ENCODE peak calls at places on chromosomes 11 and 22, in ten cellular contexts. L is fibroblast of lung, Y is colonic mucosa, H is astrocyte of the cerebellum, F is cardiac muscle cell, A is thoracic aorta, J is epithelial cell of esophagus, P is BE2C, E is heart left ventricle, S is HFF-Myc. Q is an unnamed sample.

GRCh38 chr11:64876835-64877341 is 1.5 kb downstream of the EHD1 start:
- DNase-seq in E (no peak), S (no peak), L (no peak), F (no peak), P (no peak), A (no peak), H (no peak), J (peak), Y (peak), Q (no peak)

GRCh38 chr11:10925149-10925926 is 67.5 kb upstream of the ZBED5 start:
- DNase-seq in A (no peak), S (no peak), F (no peak), E (no peak), J (peak), L (no peak), Y (no peak), P (no peak), H (no peak), Q (no peak)

GRCh38 chr11:62613275-62613864 is 313 bp downstream of the ROM1 start:
- DNase-seq in S (no peak), A (peak), F (no peak), Y (no peak), E (no peak), H (no peak), P (peak), J (no peak), L (no peak), Q (no peak)

GRCh38 chr11:116605543-116605942 is 167.2 kb downstream of the BUD13 start:
- DNase-seq in A (no peak), F (peak), P (peak), E (no peak), Y (peak), H (no peak), S (peak), L (no peak), J (peak), Q (no peak)

GRCh38 chr22:33888821-33889220 is 31.5 kb downstream of the LARGE1 start:
- DNase-seq in J (no peak), S (no peak), L (no peak), H (no peak), Y (no peak), F (no peak), A (no peak), P (no peak), E (no peak), Q (no peak)

GRCh38 chr11:65745049-65745448 is 24.5 kb upstream of the RNASEH2C start:
- DNase-seq in E (no peak), H (no peak), Y (no peak), S (no peak), P (peak), F (no peak), A (no peak), J (no peak), L (no peak), Q (no peak)

GRCh38 chr11:70500076-70500847 is 101.9 kb downstream of the CTTN start:
- DNase-seq in P (peak), F (no peak), E (peak), A (no peak), S (no peak), L (no peak), H (no peak), Y (no peak), J (no peak), Q (no peak)

GRCh38 chr11:44632466-44633123 is 67.1 kb downstream of the CD82 start:
- DNase-seq in Y (peak), H (no peak), S (no peak), P (no peak), A (no peak), J (peak), L (no peak), E (peak), F (peak), Q (no peak)

GRCh38 chr11:100667449-100667848 is 19.6 kb upstream of the ARHGAP42 start:
- DNase-seq in A (no peak), F (no peak), E (no peak), S (no peak), Y (no peak), L (no peak), P (no peak), J (no peak), H (no peak), Q (no peak)

GRCh38 chr11:94672636-94673035 is 95.5 kb upstream of the AMOTL1 start:
- DNase-seq in A (no peak), S (no peak), E (no peak), Y (no peak), J (no peak), F (no peak), P (no peak), H (no peak), L (no peak), Q (no peak)

GRCh38 chr11:87722756-87723599 is 452.3 kb downstream of the RAB38 start:
- DNase-seq in P (peak), J (peak), H (no peak), F (peak), Y (peak), S (no peak), L (peak), A (no peak), E (no peak), Q (peak)

GRCh38 chr11:35803115-35803514 is 140.5 kb downstream of the TRIM44 start:
- DNase-seq in F (no peak), A (no peak), H (no peak), P (no peak), S (no peak), J (no peak), L (no peak), Y (no peak), E (no peak), Q (no peak)

GRCh38 chr11:73956876-73957653 is 6.2 kb downstream of the DNAJB13 start:
- DNase-seq in F (no peak), E (no peak), P (no peak), H (no peak), J (no peak), S (no peak), L (no peak), A (no peak), Y (no peak), Q (no peak)

GRCh38 chr11:1354125-1354938 is 35.4 kb upstream of the BRSK2 start:
- DNase-seq in A (no peak), P (no peak), F (no peak), E (no peak), L (no peak), Y (no peak), H (no peak), S (no peak), J (no peak), Q (no peak)

GRCh38 chr11:3710485-3711259 is 39.5 kb upstream of the CHRNA10 start:
- DNase-seq in S (no peak), F (peak), J (no peak), P (no peak), E (no peak), H (peak), A (no peak), Y (no peak), L (peak), Q (no peak)

GRCh38 chr11:15969281-15969680 is 387.1 kb downstream of the SOX6 start:
- DNase-seq in Y (peak), L (peak), A (no peak), S (peak), F (peak), E (peak), P (peak), J (peak), H (peak), Q (peak)

GRCh38 chr22:29842740-29843139 is 4.7 kb upstream of the ASCC2 start:
- DNase-seq in F (peak), H (peak), P (no peak), L (peak), Y (no peak), E (no peak), S (peak), J (peak), A (no peak), Q (peak)

GRCh38 chr11:120717042-120717441 is 205.5 kb downstream of the GRIK4 start:
- DNase-seq in P (no peak), F (no peak), H (no peak), J (no peak), Y (no peak), E (no peak), S (no peak), A (no peak), L (no peak), Q (no peak)

GRCh38 chr11:117986981-117987495 is 844 bp downstream of the IL10RA start:
- DNase-seq in S (no peak), A (no peak), F (no peak), L (no peak), J (peak), H (no peak), Y (no peak), E (no peak), P (no peak), Q (no peak)

GRCh38 chr11:119531623-119532022 is 108.7 kb upstream of the THY1 start:
- DNase-seq in A (no peak), J (no peak), L (no peak), Y (no peak), H (no peak), P (no peak), E (no peak), F (no peak), S (no peak), Q (no peak)

GRCh38 chr22:47781427-47782111 is 1019.1 kb downstream of the TBC1D22A start:
- DNase-seq in S (no peak), J (no peak), L (no peak), Y (no peak), A (no peak), P (no peak), E (no peak), F (no peak), H (no peak), Q (no peak)

GRCh38 chr22:24187731-24188644 is 6.7 kb downstream of the SUSD2 start:
- DNase-seq in E (peak), A (no peak), S (no peak), J (no peak), L (no peak), P (no peak), F (no peak), H (no peak), Y (no peak), Q (no peak)

GRCh38 chr11:73554677-73555320 is 43.1 kb downstream of the FAM168A start:
- DNase-seq in P (no peak), H (no peak), J (peak), L (no peak), S (no peak), E (no peak), Y (no peak), A (no peak), F (no peak), Q (no peak)

GRCh38 chr22:46077669-46078099 is 72.6 kb upstream of the PPARA start:
- DNase-seq in E (peak), A (no peak), S (no peak), P (peak), F (no peak), L (no peak), Y (no peak), J (no peak), H (no peak), Q (no peak)

GRCh38 chr11:66317322-66317765 is 500 bp upstream of the CD248 start:
- DNase-seq in J (no peak), H (no peak), S (peak), F (peak), P (peak), L (peak), Y (no peak), A (no peak), E (peak), Q (no peak)

GRCh38 chr22:50090141-50090714 is 422 bp downstream of the MOV10L1 start:
- DNase-seq in Y (no peak), L (no peak), F (no peak), P (no peak), E (no peak), A (no peak), J (no peak), S (no peak), H (no peak), Q (no peak)

GRCh38 chr22:46776876-46777608 is 14.6 kb downstream of the TBC1D22A start:
- DNase-seq in S (no peak), J (no peak), Y (no peak), E (no peak), H (no peak), L (no peak), P (no peak), F (no peak), A (no peak), Q (no peak)

GRCh38 chr11:61111786-61112517 is 9.7 kb downstream of the CD5 start:
- DNase-seq in J (no peak), A (no peak), E (no peak), H (no peak), Y (no peak), S (no peak), F (no peak), L (no peak), P (no peak), Q (no peak)

GRCh38 chr22:44929348-44930015 is 80.3 kb downstream of the PHF21B start:
- DNase-seq in J (no peak), F (no peak), E (no peak), L (no peak), H (no peak), P (no peak), Y (no peak), A (no peak), S (no peak), Q (no peak)

GRCh38 chr22:44931077-44931540 is 78.7 kb downstream of the PHF21B start:
- DNase-seq in A (no peak), E (peak), L (peak), S (peak), J (no peak), Y (no peak), P (no peak), F (peak), H (no peak), Q (no peak)

GRCh38 chr22:44930016-44930710 is 79.6 kb downstream of the PHF21B start:
- DNase-seq in A (no peak), E (no peak), P (no peak), F (no peak), S (no peak), Y (no peak), L (no peak), J (no peak), H (no peak), Q (no peak)

GRCh38 chr22:44931766-44932165 is 78.0 kb downstream of the PHF21B start:
- DNase-seq in A (no peak), H (no peak), Y (no peak), E (no peak), J (no peak), L (no peak), P (no peak), F (no peak), S (no peak), Q (no peak)

GRCh38 chr22:44930711-44931035 is 79.1 kb downstream of the PHF21B start:
- DNase-seq in P (no peak), F (no peak), H (no peak), A (no peak), J (no peak), S (no peak), E (no peak), L (no peak), Y (no peak), Q (no peak)
- TF ChIP-seq CTCF in P (no peak), F (no peak), H (no peak), A (no peak), J (no peak), S (no peak), E (no peak), L (no peak), Y (no peak), Q (no peak)

DNA sequence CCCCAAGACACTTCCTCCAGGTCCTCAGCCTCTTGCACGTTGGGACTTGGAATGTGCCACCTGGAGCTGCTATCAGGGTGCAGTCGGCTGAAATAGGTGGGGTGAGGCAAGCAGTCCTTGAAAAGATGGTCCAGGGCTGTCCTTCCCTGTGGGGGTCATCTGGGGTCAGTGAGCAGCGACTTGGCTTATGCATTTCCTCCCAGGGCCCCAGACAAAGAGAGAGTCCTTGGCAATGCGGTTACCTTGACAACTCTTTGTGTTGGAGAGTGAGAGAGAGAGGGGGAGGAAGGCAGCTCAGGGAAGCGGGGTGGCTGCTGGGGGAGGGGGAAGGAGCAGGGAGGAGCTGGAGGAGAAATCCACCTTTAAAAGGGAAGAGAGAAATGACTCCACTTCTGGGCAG is 93.8 kb downstream of the MIAT start:
- DNase-seq in A (no peak), F (peak), E (peak), S (no peak), Y (no peak), L (no peak), J (no peak), P (no peak), H (no peak), Q (no peak)
- H3K4me3 ChIP-seq in A (no peak), F (no peak), E (no peak), S (no peak), Y (no peak), L (no peak), J (no peak), P (no peak), H (no peak), Q (no peak)

DNA sequence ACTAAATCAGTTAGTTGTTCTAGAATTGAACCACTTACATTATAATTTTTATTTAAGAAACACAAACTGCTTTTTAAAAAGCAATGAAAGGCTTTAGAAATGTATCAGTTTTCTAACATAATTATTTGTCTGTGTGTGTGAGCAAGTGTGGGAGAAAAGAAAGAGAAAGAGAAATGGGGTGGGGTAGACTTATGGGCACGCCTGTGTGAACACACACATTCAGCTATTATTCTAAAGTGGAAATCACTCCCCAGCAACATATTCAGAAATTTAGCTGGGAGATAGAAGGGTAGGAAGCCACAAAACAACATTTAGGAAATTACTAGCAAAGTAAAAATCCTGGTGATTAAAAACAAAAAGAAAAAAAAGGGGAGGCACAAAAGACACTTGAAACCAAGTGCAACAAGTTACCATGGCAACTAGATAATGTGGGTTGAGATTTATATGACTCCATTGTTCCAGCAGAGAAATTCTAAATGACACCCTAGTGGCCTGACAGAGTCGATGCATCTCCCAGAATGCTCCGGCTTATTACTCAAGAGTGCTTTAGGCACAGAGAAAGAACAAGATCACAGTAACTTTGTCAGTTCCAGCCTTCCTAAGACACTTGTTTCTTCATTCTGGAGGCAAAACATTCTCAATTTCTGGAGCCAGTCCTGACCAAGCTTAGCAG is 444.6 kb downstream of the DLG2 start:
- DNase-seq in A (no peak), Y (no peak), J (peak), S (peak), F (no peak), L (peak), E (no peak), H (peak), P (no peak), Q (no peak)
- TF ChIP-seq CTCF in A (no peak), Y (no peak), J (peak), S (no peak), F (no peak), L (peak), E (peak), H (peak), P (peak), Q (no peak)

GRCh38 chr11:14577835-14578529 is 57.8 kb upstream of the PSMA1 start:
- DNase-seq in Y (no peak), H (no peak), L (no peak), J (no peak), A (no peak), S (no peak), P (no peak), F (peak), E (no peak), Q (no peak)
- H3K4me3 ChIP-seq in Y (no peak), H (no peak), L (no peak), J (no peak), A (no peak), S (no peak), P (no peak), F (no peak), E (no peak), Q (no peak)

DNA sequence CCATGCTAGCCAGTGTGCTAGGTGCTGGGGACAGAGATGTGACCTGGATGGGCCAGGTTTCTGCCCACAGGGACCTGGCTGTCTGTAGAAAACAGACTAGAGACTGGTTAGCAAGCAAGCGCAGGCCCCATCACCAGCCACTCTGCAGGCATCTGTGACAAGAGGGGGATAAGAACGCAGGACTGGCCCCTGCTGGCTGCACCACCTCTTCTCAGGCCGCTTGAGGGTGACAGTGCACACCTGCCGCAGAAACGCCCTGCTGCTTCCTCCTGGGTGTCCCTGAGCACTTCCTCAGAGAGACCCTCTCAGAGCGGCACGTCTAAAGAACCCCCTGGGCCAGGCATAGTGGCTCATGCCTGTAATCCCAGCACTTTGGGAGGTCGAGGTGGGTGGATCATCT is 5.9 kb upstream of the PICK1 start:
- DNase-seq in Y (no peak), P (no peak), S (no peak), J (no peak), L (no peak), A (no peak), F (no peak), H (no peak), E (no peak), Q (no peak)
- TF ChIP-seq CTCF in Y (no peak), P (no peak), S (no peak), J (no peak), L (no peak), A (no peak), F (no peak), H (no peak), E (no peak), Q (no peak)

GRCh38 chr11:122642971-122643370 is 12.6 kb upstream of the UBASH3B start:
- DNase-seq in Y (no peak), H (no peak), F (no peak), P (no peak), L (no peak), E (no peak), S (no peak), A (no peak), J (no peak), Q (no peak)
- H3K4me3 ChIP-seq in Y (no peak), H (no peak), F (no peak), P (no peak), L (no peak), E (no peak), S (no peak), A (peak), J (no peak), Q (no peak)

DNA sequence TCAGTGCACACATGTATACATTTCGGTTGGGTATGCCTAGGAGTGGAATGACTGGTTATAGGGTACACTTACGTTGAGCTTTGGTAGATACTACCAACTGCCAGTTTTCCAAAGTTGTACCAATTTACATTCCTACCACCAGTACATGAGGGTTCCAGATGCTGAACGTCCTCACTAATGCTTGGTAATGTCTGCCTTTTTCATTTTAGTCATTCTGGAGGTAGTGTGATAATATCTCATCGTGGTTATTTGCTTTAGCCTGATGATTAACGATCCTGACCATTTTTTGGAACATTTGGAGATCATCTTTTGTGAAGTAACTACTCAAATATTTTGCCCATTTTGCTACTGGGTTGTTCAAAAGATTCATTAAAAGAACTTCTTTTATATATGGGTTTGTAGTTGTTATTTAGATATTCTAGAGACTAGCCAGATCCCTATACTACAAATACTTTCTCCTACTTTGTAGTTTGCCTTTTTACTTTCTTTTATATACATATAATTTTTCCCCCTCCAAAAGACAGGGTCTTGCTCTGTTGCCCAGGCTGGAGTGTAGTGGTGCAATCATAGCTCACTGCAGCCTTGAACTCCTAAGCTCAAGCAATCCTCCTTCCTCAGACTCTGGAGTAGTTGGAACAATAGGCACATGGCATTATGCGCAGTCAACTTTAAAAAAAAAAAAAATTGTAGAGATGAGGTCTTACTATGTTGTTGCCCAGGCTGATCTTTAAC is 62.1 kb downstream of the RBFOX2 start:
- DNase-seq in F (no peak), A (no peak), P (no peak), H (no peak), E (no peak), S (peak), L (no peak), J (no peak), Y (no peak), Q (no peak)
- TF ChIP-seq CTCF in F (no peak), A (no peak), P (no peak), H (no peak), E (no peak), S (no peak), L (no peak), J (no peak), Y (no peak), Q (peak)